ENCODE peak calls at places on chromosomes 1 and 21, in nine cellular contexts. J is heart right ventricle; C is astrocyte; S is PC-9; B is cardiac muscle cell; W is psoas muscle; A is uterus; F is fibroblast of lung; X is CD8-positive, alpha-beta memory T cell. M is an unnamed sample.
A peak's percentile ranks its signal among the peaks of the same experiment; 100 is the strongest.

GRCh38 chr1:159152031-159152430 is 19.4 kb upstream of the CADM3 start:
- DNase-seq in A (no peak), B (no peak), W (no peak), F (no peak), J (no peak), X (no peak), C (no peak), S (no peak), M (no peak)

GRCh38 chr1:170407601-170408000 is 124.4 kb upstream of the GORAB start:
- DNase-seq in W (no peak), F (no peak), C (no peak), A (no peak), X (no peak), S (no peak), B (no peak), J (no peak), M (no peak)

GRCh38 chr1:196001188-196001587 is 607.1 kb downstream of the KCNT2 start:
- DNase-seq in A (no peak), F (no peak), B (no peak), J (no peak), C (no peak), S (no peak), X (no peak), W (no peak), M (no peak)

GRCh38 chr1:203268901-203269653 is 36.2 kb upstream of the BTG2 start:
- DNase-seq in W (no peak), S (peak; percentile 42), B (peak; percentile 81), F (peak; percentile 64), A (no peak), J (no peak), C (peak; percentile 52), X (peak; percentile 63), M (peak; percentile 65)

GRCh38 chr1:230832466-230832865 is 35.9 kb downstream of the C1orf198 start:
- DNase-seq in F (peak; percentile 41), S (no peak), W (no peak), X (no peak), B (peak; percentile 40), A (no peak), J (no peak), C (no peak), M (no peak)

GRCh38 chr1:29639741-29640427 is 403.6 kb downstream of the PTPRU start:
- DNase-seq in F (peak; percentile 94), X (no peak), A (no peak), B (peak; percentile 32), S (peak; percentile 85), W (no peak), J (no peak), C (peak; percentile 90), M (no peak)

GRCh38 chr1:153578490-153578889 is 12.8 kb upstream of the S100A2 start:
- DNase-seq in C (no peak), A (no peak), B (no peak), S (no peak), J (no peak), W (no peak), F (peak; percentile 35), X (no peak), M (no peak)

GRCh38 chr1:48596036-48596435 is 124.0 kb upstream of the SPATA6 start:
- DNase-seq in S (no peak), F (peak; percentile 46), X (no peak), C (peak; percentile 26), J (no peak), B (peak; percentile 26), W (no peak), A (no peak), M (no peak)

GRCh38 chr1:8329858-8330257 is 11.9 kb downstream of the SLC45A1 start:
- DNase-seq in B (no peak), J (no peak), A (no peak), X (no peak), C (no peak), S (no peak), F (no peak), W (no peak), M (no peak)

GRCh38 chr1:8329439-8329838 is 11.5 kb downstream of the SLC45A1 start:
- DNase-seq in B (no peak), S (no peak), W (no peak), A (no peak), F (no peak), C (no peak), X (no peak), J (no peak), M (no peak)

GRCh38 chr1:8332806-8333205 is 14.9 kb downstream of the SLC45A1 start:
- DNase-seq in A (no peak), S (no peak), C (no peak), J (no peak), B (no peak), W (no peak), X (no peak), F (no peak), M (no peak)

GRCh38 chr1:8328271-8328670 is 10.4 kb downstream of the SLC45A1 start:
- DNase-seq in J (no peak), B (no peak), F (no peak), A (no peak), C (no peak), X (no peak), S (no peak), W (no peak), M (no peak)

DNA sequence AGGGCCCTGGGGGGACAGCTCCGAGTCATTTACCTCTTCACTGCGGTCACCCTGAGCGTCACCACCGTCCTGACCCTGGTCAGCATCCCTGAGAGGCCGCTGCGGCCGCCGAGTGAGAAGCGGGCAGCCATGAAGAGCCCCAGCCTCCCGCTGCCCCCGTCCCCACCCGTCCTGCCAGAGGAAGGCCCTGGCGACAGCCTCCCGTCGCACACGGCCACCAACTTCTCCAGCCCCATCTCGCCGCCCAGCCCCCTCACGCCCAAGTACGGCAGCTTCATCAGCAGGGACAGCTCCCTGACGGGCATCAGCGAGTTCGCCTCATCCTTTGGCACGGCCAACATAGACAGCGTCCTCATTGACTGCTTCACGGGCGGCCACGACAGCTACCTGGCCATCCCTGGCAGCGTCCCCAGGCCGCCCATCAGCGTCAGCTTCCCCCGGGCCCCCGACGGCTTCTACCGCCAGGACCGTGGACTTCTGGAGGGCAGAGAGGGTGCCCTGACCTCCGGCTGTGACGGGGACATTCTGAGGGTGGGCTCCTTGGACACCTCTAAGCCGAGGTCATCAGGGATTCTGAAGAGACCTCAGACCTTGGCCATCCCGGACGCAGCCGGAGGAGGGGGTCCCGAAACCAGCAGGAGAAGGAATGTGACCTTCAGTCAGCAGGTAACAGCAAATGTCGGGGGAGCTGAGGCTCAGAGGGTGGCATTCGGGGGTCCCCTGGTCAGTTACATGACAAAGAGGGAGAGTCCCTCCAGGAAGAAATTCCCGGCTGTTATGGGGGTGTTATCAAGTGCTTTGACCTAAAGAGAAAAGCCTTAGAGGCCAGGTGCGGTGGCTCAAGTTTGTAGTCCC is 12.6 kb downstream of the SLC45A1 start:
- DNase-seq in C (no peak), W (no peak), S (no peak), J (no peak), A (no peak), F (no peak), X (no peak), B (no peak), M (no peak)
- H3K27me3 ChIP-seq in C (no peaks in the 10 kb centered on the region), W (no peaks in the 10 kb centered on the region), S (no peaks in the 10 kb centered on the region), J (no peaks in the 10 kb centered on the region), A (no peaks in the 10 kb centered on the region), F (no peaks in the 10 kb centered on the region), X (no peaks in the 10 kb centered on the region), B (no peaks in the 10 kb centered on the region), M (no peaks in the 10 kb centered on the region)

DNA sequence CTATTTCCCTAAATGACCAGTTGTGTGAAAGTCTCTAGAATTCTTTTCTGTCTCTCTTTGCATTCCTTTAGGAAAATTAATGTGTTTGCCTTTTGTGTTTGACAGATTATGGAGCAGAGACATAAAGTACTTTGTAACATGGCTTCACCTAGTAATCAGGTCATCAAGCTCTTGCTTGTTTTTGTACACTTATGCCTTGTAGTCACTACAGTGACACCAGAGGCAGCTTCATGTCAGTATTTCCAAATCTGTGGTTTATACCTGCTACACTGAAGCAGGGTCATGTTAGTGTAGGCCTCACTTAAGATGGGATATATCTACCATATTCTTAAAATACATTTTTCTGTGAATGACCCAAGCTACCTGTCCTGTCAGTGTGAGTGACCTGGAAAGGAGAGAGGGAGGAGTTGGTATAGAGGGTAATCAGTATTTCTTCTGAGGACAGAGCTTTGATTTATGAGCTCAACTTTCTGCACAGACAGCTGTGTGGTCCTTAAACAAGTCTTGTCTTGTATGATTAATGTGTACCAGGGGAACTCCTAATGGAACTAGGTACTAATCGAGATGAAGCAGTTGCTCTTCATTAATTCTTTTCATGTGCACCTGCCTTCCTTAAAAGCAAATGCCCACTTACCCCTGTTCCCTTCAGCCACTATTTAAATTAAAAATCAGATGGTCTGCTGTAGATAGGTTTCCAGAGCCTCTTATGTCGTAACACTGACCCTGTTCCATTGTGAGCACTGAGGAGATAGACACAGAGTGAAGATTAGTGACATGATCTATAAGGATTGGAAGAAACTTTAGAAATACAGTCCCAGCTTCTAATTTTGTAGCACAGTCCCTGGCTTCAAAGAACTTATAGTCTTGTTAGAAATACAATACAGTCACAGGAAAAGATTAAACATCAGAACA is 45.7 kb downstream of the MACO1 start:
- DNase-seq in C (no peak), X (no peak), F (no peak), W (no peak), S (no peak), A (no peak), J (no peak), B (no peak), M (no peak)
- H3K27me3 ChIP-seq in C (no peaks in the 10 kb centered on the region), X (no peaks in the 10 kb centered on the region), F (no peaks in the 10 kb centered on the region), W (no peaks in the 10 kb centered on the region), S (no peaks in the 10 kb centered on the region), A (no peaks in the 10 kb centered on the region), J (no peaks in the 10 kb centered on the region), B (no peaks in the 10 kb centered on the region), M (no peaks in the 10 kb centered on the region)

DNA sequence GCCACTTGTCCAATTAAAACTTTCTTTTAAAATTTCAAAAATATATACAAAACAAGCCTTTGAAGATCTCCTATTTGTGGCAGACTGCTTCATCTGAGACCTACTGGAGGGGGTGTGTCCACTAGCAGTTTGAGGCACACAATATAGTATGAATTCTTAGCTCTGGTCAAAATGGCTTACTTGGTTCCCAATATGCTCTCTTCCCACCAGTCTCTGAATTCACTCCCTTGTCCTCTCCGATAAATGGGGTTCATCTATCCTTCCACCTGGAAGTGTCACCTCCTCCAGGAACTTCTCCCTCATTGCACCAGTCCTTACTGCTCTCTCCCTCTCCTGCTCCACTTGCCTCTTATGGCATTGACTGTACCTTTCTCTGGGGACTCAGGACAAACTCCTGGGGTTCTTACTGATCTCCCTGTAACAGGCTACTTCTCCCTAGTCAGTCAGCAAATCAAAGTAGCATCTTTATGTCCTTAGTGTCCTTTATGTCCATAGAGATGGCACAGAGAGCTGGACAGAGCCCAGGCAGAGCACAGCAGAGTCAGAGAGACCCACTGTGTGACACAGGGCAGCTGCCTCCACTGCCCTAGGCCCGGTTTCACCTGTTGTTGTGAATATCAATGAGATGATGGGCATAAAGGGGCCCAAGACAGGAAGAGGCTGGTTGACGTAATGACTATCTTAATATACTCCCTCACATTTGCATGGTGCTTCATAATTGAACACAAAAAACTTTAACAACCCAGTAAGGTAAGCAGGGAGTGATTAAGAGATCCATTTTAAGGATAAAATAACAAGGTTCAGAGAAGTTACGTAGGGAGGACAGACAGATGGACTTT is 3.6 kb downstream of the ASAP3 start:
- DNase-seq in C (no peak), S (no peak), X (no peak), A (no peak), F (no peak), W (no peak), J (no peak), B (no peak), M (no peak)
- H3K27me3 ChIP-seq in C (no peaks in the 10 kb centered on the region), S (no peaks in the 10 kb centered on the region), X (peaks cover 10% of the 10 kb centered on the region), A (no peaks in the 10 kb centered on the region), F (no peaks in the 10 kb centered on the region), W (no peaks in the 10 kb centered on the region), J (no peaks in the 10 kb centered on the region), B (no peaks in the 10 kb centered on the region), M (no peaks in the 10 kb centered on the region)

GRCh38 chr21:46385846-46386725 is 62.1 kb downstream of the PCNT start:
- DNase-seq in S (no peak), X (no peak), W (peak; percentile 72), F (no peak), C (no peak), J (no peak), A (no peak), B (no peak), M (no peak)

GRCh38 chr21:46390603-46391545 is 66.9 kb downstream of the PCNT start:
- DNase-seq in J (no peak), B (no peak), A (no peak), S (no peak), W (peak; percentile 56), X (no peak), F (no peak), C (no peak), M (no peak)

GRCh38 chr21:46388896-46389295 is 64.9 kb downstream of the PCNT start:
- DNase-seq in F (no peak), W (peak; percentile 69), B (no peak), S (no peak), A (no peak), C (no peak), X (no peak), J (no peak), M (no peak)

GRCh38 chr21:46386726-46387073 is 62.7 kb downstream of the PCNT start:
- DNase-seq in X (no peak), S (no peak), B (no peak), A (no peak), W (peak; percentile 77), C (no peak), F (no peak), J (no peak), M (no peak)

GRCh38 chr21:46388206-46388880 is 64.4 kb downstream of the PCNT start:
- DNase-seq in B (no peak), J (no peak), F (no peak), C (no peak), S (no peak), X (no peak), W (peak; percentile 79), A (no peak), M (no peak)
- H3K27me3 ChIP-seq in B (no peaks in the 10 kb centered on the region), J (no peaks in the 10 kb centered on the region), F (no peaks in the 10 kb centered on the region), C (no peaks in the 10 kb centered on the region), S (no peaks in the 10 kb centered on the region), X (no peaks in the 10 kb centered on the region), W (no peaks in the 10 kb centered on the region), A (no peaks in the 10 kb centered on the region), M (no peaks in the 10 kb centered on the region)